ENCODE peak calls at places on chromosomes 6 and 20, in ten cellular contexts. A, C, R, V, H, X, B, U, T and E are unnamed samples.

GRCh38 chr6:125957845-125958244 is 1.3 kb downstream of the HINT3 start:
- DNase-seq in A (peak; percentile 38), C (peak; percentile 33), R (peak; percentile 61), V (no peak), H (peak; percentile 76), X (no peak), B (no peak), U (no peak), T (no peak), E (no peak)

GRCh38 chr20:32067234-32067821 is 15.3 kb downstream of the HCK start:
- DNase-seq in A (no peak), C (peak; percentile 91), R (no peak), V (no peak), H (no peak), X (no peak), B (no peak), U (no peak), T (no peak), E (no peak)

GRCh38 chr6:70956451-70957283 is at the start of gene B3GAT2:
- DNase-seq in A (peak; percentile 20), C (peak; percentile 15), R (peak; percentile 17), V (no peak), H (no peak), X (peak; percentile 3), B (peak; percentile 66), U (peak; percentile 20), T (peak; percentile 33), E (no peak)

GRCh38 chr6:54681987-54682386 is 164.6 kb upstream of the FAM83B start:
- DNase-seq in A (no peak), C (peak; percentile 88), R (no peak), V (no peak), H (peak; percentile 19), X (no peak), B (no peak), U (no peak), T (no peak), E (no peak)

GRCh38 chr6:2858678-2859324 is 17.1 kb upstream of the SERPINB1 start:
- DNase-seq in A (no peak), C (no peak), R (no peak), V (no peak), H (no peak), X (no peak), B (no peak), U (no peak), T (no peak), E (no peak)

GRCh38 chr6:72522735-72523141 is 99.1 kb upstream of the KCNQ5 start:
- DNase-seq in A (no peak), C (no peak), R (no peak), V (no peak), H (peak; percentile 43), X (no peak), B (peak; percentile 15), U (peak; percentile 24), T (no peak), E (no peak)

GRCh38 chr6:63351995-63352586 is 32.3 kb upstream of the LGSN start:
- DNase-seq in A (no peak), C (peak; percentile 57), R (no peak), V (no peak), H (peak; percentile 67), X (no peak), B (no peak), U (peak; percentile 35), T (no peak), E (no peak)

GRCh38 chr20:49237531-49237930 is 18.3 kb downstream of the DDX27 start:
- DNase-seq in A (no peak), C (no peak), R (no peak), V (no peak), H (no peak), X (no peak), B (no peak), U (no peak), T (no peak), E (no peak)

GRCh38 chr6:13044390-13044789 is 283.9 kb downstream of the TBC1D7 start:
- DNase-seq in A (no peak), C (peak; percentile 62), R (no peak), V (no peak), H (peak; percentile 59), X (no peak), B (no peak), U (no peak), T (no peak), E (no peak)